ENCODE peak calls at places on chromosomes 6 and 20, in five cellular contexts. One of them, this sample, is unnamed.
A peak's percentile ranks its signal among the peaks of the same experiment; 100 is the strongest.

GRCh38 chr6:26031151-26031594 is 56.1 kb upstream of the HFE start:
- DNase-seq in H1: no peak
- DNase-seq in mesenchymal stem cell: peak; percentile 47
- DNase-seq in neuronal stem cell: no peak
- DNase-seq in H9: no peak
- DNase-seq in this sample: no peak

GRCh38 chr20:3106658-3107463 is 22.3 kb upstream of the AVP start:
- DNase-seq in H1: no peak
- DNase-seq in mesenchymal stem cell: no peak
- DNase-seq in neuronal stem cell: no peak
- DNase-seq in H9: no peak
- DNase-seq in this sample: no peak

GRCh38 chr20:58619847-58620431 is 31.1 kb upstream of the STX16 start:
- DNase-seq in H1: peak; percentile 50
- DNase-seq in mesenchymal stem cell: no peak
- DNase-seq in neuronal stem cell: no peak
- DNase-seq in H9: peak; percentile 62
- DNase-seq in this sample: no peak

GRCh38 chr20:49119972-49120371 is 68.2 kb downstream of the STAU1 start:
- DNase-seq in H1: no peak
- DNase-seq in mesenchymal stem cell: no peak
- DNase-seq in neuronal stem cell: no peak
- DNase-seq in H9: no peak
- DNase-seq in this sample: no peak

GRCh38 chr6:3960754-3961361 is 111.7 kb downstream of the FAM50B start:
- DNase-seq in H1: no peak
- DNase-seq in mesenchymal stem cell: peak; percentile 13
- DNase-seq in neuronal stem cell: no peak
- DNase-seq in H9: no peak
- DNase-seq in this sample: no peak

GRCh38 chr6:28880894-28881780 is 42.6 kb downstream of the TRIM27 start:
- DNase-seq in H1: no peak
- DNase-seq in mesenchymal stem cell: peak; percentile 76
- DNase-seq in neuronal stem cell: peak; percentile 85
- DNase-seq in H9: peak; percentile 71
- DNase-seq in this sample: peak; percentile 72

GRCh38 chr6:170545405-170545804 is 7.7 kb downstream of the PSMB1 start:
- DNase-seq in H1: no peak
- DNase-seq in mesenchymal stem cell: peak; percentile 50
- DNase-seq in neuronal stem cell: no peak
- DNase-seq in H9: no peak
- DNase-seq in this sample: no peak

GRCh38 chr6:34531580-34532201 is 24.4 kb downstream of the SPDEF start:
- DNase-seq in H1: peak; percentile 57
- DNase-seq in mesenchymal stem cell: no peak
- DNase-seq in neuronal stem cell: no peak
- DNase-seq in H9: peak; percentile 97
- DNase-seq in this sample: no peak

GRCh38 chr20:49386848-49387605 is 95.4 kb downstream of the KCNB1 start:
- DNase-seq in H1: no peak
- DNase-seq in mesenchymal stem cell: no peak
- DNase-seq in neuronal stem cell: no peak
- DNase-seq in H9: no peak
- DNase-seq in this sample: no peak

GRCh38 chr6:148868314-148868713 is 121.5 kb downstream of the UST start:
- DNase-seq in H1: no peak
- DNase-seq in mesenchymal stem cell: peak; percentile 63
- DNase-seq in neuronal stem cell: no peak
- DNase-seq in H9: no peak
- DNase-seq in this sample: no peak

GRCh38 chr6:41467627-41468404 is 78.4 kb upstream of the FOXP4 start:
- DNase-seq in H1: no peak
- DNase-seq in mesenchymal stem cell: no peak
- DNase-seq in neuronal stem cell: no peak
- DNase-seq in H9: no peak
- DNase-seq in this sample: no peak

GRCh38 chr6:72287801-72288200 is 334.1 kb upstream of the KCNQ5 start:
- DNase-seq in H1: no peak
- DNase-seq in mesenchymal stem cell: no peak
- DNase-seq in neuronal stem cell: no peak
- DNase-seq in H9: no peak
- DNase-seq in this sample: no peak

GRCh38 chr6:125844989-125845388 is 54.2 kb downstream of the NCOA7 start:
- DNase-seq in H1: no peak
- DNase-seq in mesenchymal stem cell: no peak
- DNase-seq in neuronal stem cell: no peak
- DNase-seq in H9: no peak
- DNase-seq in this sample: no peak

GRCh38 chr20:64066984-64067605 is 4.1 kb downstream of the TCEA2 start:
- DNase-seq in H1: no peak
- DNase-seq in mesenchymal stem cell: no peak
- DNase-seq in neuronal stem cell: no peak
- DNase-seq in H9: no peak
- DNase-seq in this sample: no peak
- H2BK12ac ChIP-seq in H1: no peak overlapping the region
- H2BK12ac ChIP-seq in mesenchymal stem cell: no peak overlapping the region
- H2BK12ac ChIP-seq in neuronal stem cell: peak overlapping the region; percentile 7
- H2BK12ac ChIP-seq in H9: no peak overlapping the region
- H2BK12ac ChIP-seq in this sample: no peak overlapping the region

GRCh38 chr6:37496951-37497885 is 2.5 kb downstream of the CCDC167 start:
- DNase-seq in H1: no peak
- DNase-seq in mesenchymal stem cell: no peak
- DNase-seq in neuronal stem cell: no peak
- DNase-seq in H9: no peak
- DNase-seq in this sample: no peak
- H2BK12ac ChIP-seq in H1: no peak overlapping the region
- H2BK12ac ChIP-seq in mesenchymal stem cell: no peak overlapping the region
- H2BK12ac ChIP-seq in neuronal stem cell: no peak overlapping the region
- H2BK12ac ChIP-seq in H9: no peak overlapping the region
- H2BK12ac ChIP-seq in this sample: no peak overlapping the region

GRCh38 chr20:36523341-36523740 is 18.0 kb upstream of the MYL9 start:
- DNase-seq in H1: no peak
- DNase-seq in mesenchymal stem cell: no peak
- DNase-seq in neuronal stem cell: no peak
- DNase-seq in H9: no peak
- DNase-seq in this sample: no peak

GRCh38 chr20:36526521-36527011 is 14.8 kb upstream of the MYL9 start:
- DNase-seq in H1: no peak
- DNase-seq in mesenchymal stem cell: no peak
- DNase-seq in neuronal stem cell: no peak
- DNase-seq in H9: no peak
- DNase-seq in this sample: no peak

GRCh38 chr20:36527331-36528125 is 13.8 kb upstream of the MYL9 start:
- DNase-seq in H1: no peak
- DNase-seq in mesenchymal stem cell: no peak
- DNase-seq in neuronal stem cell: no peak
- DNase-seq in H9: no peak
- DNase-seq in this sample: no peak

GRCh38 chr20:36528176-36528874 is 13.0 kb upstream of the MYL9 start:
- DNase-seq in H1: no peak
- DNase-seq in mesenchymal stem cell: no peak
- DNase-seq in neuronal stem cell: no peak
- DNase-seq in H9: no peak
- DNase-seq in this sample: no peak

GRCh38 chr20:36525620-36526365 is 15.5 kb upstream of the MYL9 start:
- DNase-seq in H1: no peak
- DNase-seq in mesenchymal stem cell: no peak
- DNase-seq in neuronal stem cell: no peak
- DNase-seq in H9: no peak
- DNase-seq in this sample: no peak
- H2BK12ac ChIP-seq in H1: no peak overlapping the region
- H2BK12ac ChIP-seq in mesenchymal stem cell: no peak overlapping the region
- H2BK12ac ChIP-seq in neuronal stem cell: no peak overlapping the region
- H2BK12ac ChIP-seq in H9: no peak overlapping the region
- H2BK12ac ChIP-seq in this sample: no peak overlapping the region

DNA sequence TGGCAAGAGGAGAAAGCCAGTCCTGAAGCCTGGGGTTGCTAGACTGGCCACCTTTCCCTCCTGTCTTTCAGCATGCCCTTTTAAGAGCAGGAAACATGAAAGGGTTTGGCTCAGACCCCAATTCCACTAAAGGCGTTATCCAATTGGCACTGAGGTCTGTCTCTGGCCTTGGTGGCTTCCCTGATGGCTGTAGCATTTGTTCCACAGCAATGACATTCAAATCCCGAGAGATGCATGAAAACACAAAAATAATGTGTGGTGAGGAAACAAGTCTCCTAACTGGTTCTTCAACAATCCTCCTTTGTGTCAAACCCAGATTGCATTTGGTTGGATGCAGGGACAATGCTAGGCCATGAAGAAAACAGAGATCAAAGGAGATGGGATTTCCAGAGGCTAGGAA is 56.5 kb upstream of the ADTRP start:
- DNase-seq in H1: no peak
- DNase-seq in mesenchymal stem cell: no peak
- DNase-seq in neuronal stem cell: no peak
- DNase-seq in H9: no peak
- DNase-seq in this sample: peak; percentile 33
- H2BK12ac ChIP-seq in H1: no peak overlapping the region
- H2BK12ac ChIP-seq in mesenchymal stem cell: no peak overlapping the region
- H2BK12ac ChIP-seq in neuronal stem cell: no peak overlapping the region
- H2BK12ac ChIP-seq in H9: no peak overlapping the region
- H2BK12ac ChIP-seq in this sample: no peak overlapping the region

GRCh38 chr6:38684904-38685303 is 18.0 kb downstream of the GLO1 start:
- DNase-seq in H1: no peak
- DNase-seq in mesenchymal stem cell: no peak
- DNase-seq in neuronal stem cell: no peak
- DNase-seq in H9: no peak
- DNase-seq in this sample: no peak

GRCh38 chr6:38688579-38689087 is 14.3 kb downstream of the GLO1 start:
- DNase-seq in H1: no peak
- DNase-seq in mesenchymal stem cell: no peak
- DNase-seq in neuronal stem cell: no peak
- DNase-seq in H9: no peak
- DNase-seq in this sample: no peak

GRCh38 chr6:38687549-38687948 is 15.4 kb downstream of the GLO1 start:
- DNase-seq in H1: no peak
- DNase-seq in mesenchymal stem cell: no peak
- DNase-seq in neuronal stem cell: no peak
- DNase-seq in H9: no peak
- DNase-seq in this sample: no peak

GRCh38 chr6:38686270-38687042 is 16.5 kb downstream of the GLO1 start:
- DNase-seq in H1: no peak
- DNase-seq in mesenchymal stem cell: no peak
- DNase-seq in neuronal stem cell: no peak
- DNase-seq in H9: no peak
- DNase-seq in this sample: no peak

DNA sequence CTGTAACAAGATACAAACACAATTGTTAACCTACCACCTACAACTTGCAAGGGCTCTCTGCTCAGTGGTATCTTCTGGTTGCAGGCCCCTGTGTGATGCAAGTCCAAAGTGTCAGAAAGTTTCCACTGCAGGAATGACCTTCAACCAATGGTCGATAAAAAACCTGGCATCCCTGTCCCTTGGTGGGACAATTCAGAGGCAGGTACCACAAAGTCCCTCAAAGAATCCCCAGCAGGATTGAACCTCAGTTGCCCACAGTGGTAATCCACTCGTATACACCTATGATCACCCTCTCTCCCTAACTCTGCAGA is 15.9 kb downstream of the GLO1 start:
- DNase-seq in H1: no peak
- DNase-seq in mesenchymal stem cell: no peak
- DNase-seq in neuronal stem cell: no peak
- DNase-seq in H9: no peak
- DNase-seq in this sample: no peak
- H2BK12ac ChIP-seq in H1: no peak overlapping the region
- H2BK12ac ChIP-seq in mesenchymal stem cell: no peak overlapping the region
- H2BK12ac ChIP-seq in neuronal stem cell: no peak overlapping the region
- H2BK12ac ChIP-seq in H9: no peak overlapping the region
- H2BK12ac ChIP-seq in this sample: no peak overlapping the region

GRCh38 chr6:56448056-56448455 is 194.6 kb downstream of the DST start:
- DNase-seq in H1: no peak
- DNase-seq in mesenchymal stem cell: no peak
- DNase-seq in neuronal stem cell: no peak
- DNase-seq in H9: no peak
- DNase-seq in this sample: no peak
- H2BK12ac ChIP-seq in H1: no peak overlapping the region
- H2BK12ac ChIP-seq in mesenchymal stem cell: no peak overlapping the region
- H2BK12ac ChIP-seq in neuronal stem cell: no peak overlapping the region
- H2BK12ac ChIP-seq in H9: no peak overlapping the region
- H2BK12ac ChIP-seq in this sample: no peak overlapping the region